ENCODE peak calls at places on chromosomes 12 and 14, in seven cellular contexts. F, M, E, O, X, N and W are unnamed samples.

GRCh38 chr14:64324461-64325255 is 30.5 kb upstream of the ESR2 start:
- DNase-seq in X (no peak), F (no peak), M (no peak), E (peak; percentile 56), N (no peak), O (no peak), W (no peak)

GRCh38 chr12:13941258-13942249 is 39.8 kb downstream of the GRIN2B start:
- DNase-seq in N (no peak), E (peak; percentile 0), F (no peak), O (no peak), M (no peak), X (no peak), W (no peak)

GRCh38 chr14:92439551-92440344 is 73.8 kb upstream of the RIN3 start:
- DNase-seq in N (no peak), M (no peak), E (no peak), F (no peak), O (peak; percentile 63), X (no peak), W (no peak)

GRCh38 chr14:106883218-106883692 is 1356.9 kb downstream of the TMEM121 start:
- DNase-seq in N (peak; percentile 67), M (no peak), X (no peak), E (no peak), F (no peak), O (peak; percentile 82), W (no peak)

GRCh38 chr12:44317651-44318126 is 481.8 kb downstream of the TMEM117 start:
- DNase-seq in M (no peak), X (no peak), N (no peak), O (no peak), E (peak; percentile 40), F (no peak), W (no peak)

GRCh38 chr12:91222746-91223145 is 40.1 kb upstream of the DCN start:
- DNase-seq in E (peak; percentile 78), N (no peak), M (no peak), X (no peak), O (no peak), F (no peak), W (no peak)

GRCh38 chr14:104421401-104421821 is 158.2 kb upstream of the C14orf180 start:
- DNase-seq in F (no peak), X (no peak), O (no peak), M (peak; percentile 23), E (no peak), N (no peak), W (no peak)

GRCh38 chr12:71007025-71007424 is 86.5 kb upstream of the PTPRR start:
- DNase-seq in F (no peak), N (no peak), X (no peak), O (no peak), E (no peak), M (no peak), W (no peak)

GRCh38 chr12:130683811-130684210 is 32.3 kb downstream of the RIMBP2 start:
- DNase-seq in M (no peak), E (no peak), F (no peak), X (no peak), O (no peak), N (no peak), W (no peak)

GRCh38 chr14:50668852-50669194 is 717 bp upstream of the SAV1 start:
- DNase-seq in E (no peak), N (no peak), F (no peak), O (no peak), M (no peak), X (no peak), W (no peak)

GRCh38 chr12:120363274-120363855 is 5.6 kb downstream of the MSI1 start:
- DNase-seq in M (no peak), N (no peak), O (no peak), E (no peak), F (no peak), X (no peak), W (no peak)
- TF ChIP-seq CTCF in M (no peak), N (no peak), O (no peak), E (no peak), F (no peak), X (no peak), W (no peak)

GRCh38 chr14:76057914-76058313 is 72.4 kb downstream of the IFT43 start:
- DNase-seq in O (no peak), M (no peak), X (no peak), F (no peak), N (no peak), E (no peak), W (no peak)

GRCh38 chr14:76053576-76054369 is 68.2 kb downstream of the IFT43 start:
- DNase-seq in M (no peak), N (no peak), X (no peak), F (no peak), E (no peak), O (no peak), W (no peak)

GRCh38 chr14:76051717-76052459 is 66.3 kb downstream of the IFT43 start:
- DNase-seq in N (no peak), F (no peak), M (no peak), X (no peak), E (no peak), O (no peak), W (no peak)

GRCh38 chr14:76055330-76055729 is 69.8 kb downstream of the IFT43 start:
- DNase-seq in F (no peak), X (no peak), N (no peak), O (no peak), E (no peak), M (no peak), W (no peak)

GRCh38 chr14:76056128-76056527 is 70.6 kb downstream of the IFT43 start:
- DNase-seq in F (no peak), O (no peak), N (no peak), M (no peak), E (peak; percentile 4), X (no peak), W (no peak)
- TF ChIP-seq CTCF in F (peak; percentile 23), O (no peak), N (no peak), M (no peak), E (peak; percentile 43), X (no peak), W (no peak)

DNA sequence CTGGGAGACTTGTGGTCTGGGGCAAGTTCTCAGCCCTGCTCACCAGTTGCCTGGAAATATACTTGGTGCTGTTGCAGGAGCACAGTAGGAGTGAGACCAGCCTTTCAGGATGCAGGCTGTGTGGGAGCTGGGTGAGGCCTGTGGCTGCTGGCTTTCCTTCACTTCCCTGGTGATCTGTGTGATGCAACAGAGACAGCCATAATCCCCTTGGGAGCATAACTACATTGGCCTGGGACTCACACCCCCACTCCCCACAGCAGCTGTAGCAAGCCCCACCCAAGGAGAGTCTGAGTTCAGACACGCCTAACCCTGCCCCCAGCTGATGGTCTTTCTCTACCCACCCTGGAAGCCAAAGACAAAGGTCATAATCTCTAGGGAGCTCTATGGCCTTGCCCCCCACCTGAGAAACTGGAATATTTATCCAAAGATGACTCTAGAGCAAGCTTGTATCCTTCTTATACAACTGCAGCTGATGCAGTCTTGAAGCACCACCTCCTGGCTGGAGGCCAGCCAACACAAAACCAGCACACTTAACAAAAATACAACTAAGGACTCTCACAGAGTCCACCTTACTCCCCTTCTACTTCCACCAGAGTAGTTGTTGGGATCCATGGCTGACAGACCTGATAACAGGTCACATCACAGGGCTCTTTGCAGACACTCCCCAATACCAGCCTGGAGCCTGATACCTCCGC is 190.4 kb upstream of the CPNE8 start:
- DNase-seq in N (no peak), X (no peak), O (no peak), M (no peak), E (no peak), F (no peak), W (no peak)
- TF ChIP-seq CTCF in N (no peak), X (no peak), O (no peak), M (no peak), E (no peak), F (no peak), W (no peak)

GRCh38 chr14:58881433-58881832 is 243.7 kb downstream of the DACT1 start:
- DNase-seq in E (no peak), X (no peak), N (no peak), O (no peak), M (no peak), F (no peak), W (no peak)

GRCh38 chr14:58878740-58879139 is 241.0 kb downstream of the DACT1 start:
- DNase-seq in O (no peak), X (no peak), M (no peak), F (no peak), E (peak; percentile 9), N (no peak), W (no peak)

GRCh38 chr14:58882577-58883018 is 244.8 kb downstream of the DACT1 start:
- DNase-seq in M (no peak), O (no peak), F (no peak), E (peak; percentile 67), N (no peak), X (no peak), W (no peak)

GRCh38 chr14:58887931-58888330 is 250.2 kb downstream of the DACT1 start:
- DNase-seq in E (no peak), O (no peak), N (no peak), M (no peak), X (no peak), F (no peak), W (no peak)

GRCh38 chr14:58884442-58884841 is 246.7 kb downstream of the DACT1 start:
- DNase-seq in O (no peak), F (no peak), X (no peak), M (no peak), N (no peak), E (no peak), W (no peak)
- TF ChIP-seq CTCF in O (no peak), F (no peak), X (no peak), M (peak; percentile 18), N (peak; percentile 18), E (peak; percentile 14), W (no peak)

GRCh38 chr12:22981711-22982110 is 356.7 kb downstream of the ETNK1 start:
- DNase-seq in X (no peak), O (no peak), F (no peak), M (no peak), E (peak; percentile 38), N (no peak), W (no peak)
- TF ChIP-seq CTCF in X (no peak), O (peak; percentile 15), F (no peak), M (peak; percentile 6), E (peak; percentile 49), N (no peak), W (no peak)

GRCh38 chr12:108691154-108691994 is 39.9 kb downstream of the CORO1C start:
- DNase-seq in M (peak; percentile 94), E (peak; percentile 99), O (peak; percentile 98), X (peak; percentile 79), N (peak; percentile 98), F (peak; percentile 92), W (peak; percentile 82)
- TF ChIP-seq CTCF in M (no peak), E (peak; percentile 32), O (peak; percentile 13), X (no peak), N (peak; percentile 53), F (peak; percentile 53), W (no peak)

GRCh38 chr14:88853129-88853528 is 28.7 kb downstream of the TTC8 start:
- DNase-seq in F (no peak), N (no peak), O (no peak), E (no peak), M (no peak), X (no peak), W (no peak)

GRCh38 chr14:88848571-88848970 is 24.1 kb downstream of the TTC8 start:
- DNase-seq in M (no peak), N (no peak), O (no peak), F (no peak), E (peak; percentile 51), X (no peak), W (no peak)

GRCh38 chr14:88851587-88851986 is 27.1 kb downstream of the TTC8 start:
- DNase-seq in M (no peak), O (no peak), X (no peak), F (no peak), E (no peak), N (no peak), W (no peak)

GRCh38 chr14:88849717-88850116 is 25.3 kb downstream of the TTC8 start:
- DNase-seq in F (no peak), X (no peak), N (no peak), E (no peak), O (no peak), M (no peak), W (no peak)

GRCh38 chr14:88852632-88853031 is 28.2 kb downstream of the TTC8 start:
- DNase-seq in F (no peak), M (no peak), N (no peak), X (no peak), E (no peak), O (no peak), W (no peak)
- TF ChIP-seq CTCF in F (no peak), M (no peak), N (no peak), X (no peak), E (no peak), O (no peak), W (no peak)